ENCODE peak calls at places on chromosomes 2 and 18, in seven cellular contexts. One of them, this sample, is unnamed.

GRCh38 chr2:31002510-31002909 is 135.7 kb downstream of the GALNT14 start:
- DNase-seq in trophoblast cell: no peak
- DNase-seq in neuronal stem cell: no peak
- DNase-seq in H1: no peak
- DNase-seq in mesendoderm: no peak
- DNase-seq in mesenchymal stem cell: no peak
- DNase-seq in IMR-90: no peak
- DNase-seq in this sample: no peak

GRCh38 chr18:10285283-10285640 is 169.2 kb upstream of the APCDD1 start:
- DNase-seq in trophoblast cell: no peak
- DNase-seq in mesenchymal stem cell: no peak
- DNase-seq in H1: no peak
- DNase-seq in neuronal stem cell: no peak
- DNase-seq in IMR-90: no peak
- DNase-seq in mesendoderm: no peak
- DNase-seq in this sample: no peak

GRCh38 chr2:233081232-233081730 is 21.1 kb downstream of the INPP5D start:
- DNase-seq in mesenchymal stem cell: no peak
- DNase-seq in mesendoderm: no peak
- DNase-seq in trophoblast cell: no peak
- DNase-seq in IMR-90: no peak
- DNase-seq in H1: no peak
- DNase-seq in neuronal stem cell: no peak
- DNase-seq in this sample: no peak

GRCh38 chr2:126359494-126359893 is 296.5 kb upstream of the GYPC start:
- DNase-seq in H1: no peak
- DNase-seq in trophoblast cell: no peak
- DNase-seq in IMR-90: peak
- DNase-seq in neuronal stem cell: no peak
- DNase-seq in mesenchymal stem cell: peak
- DNase-seq in mesendoderm: peak
- DNase-seq in this sample: no peak

GRCh38 chr18:27970321-27970720 is 206.6 kb downstream of the CDH2 start:
- DNase-seq in neuronal stem cell: no peak
- DNase-seq in IMR-90: no peak
- DNase-seq in trophoblast cell: no peak
- DNase-seq in mesendoderm: no peak
- DNase-seq in H1: no peak
- DNase-seq in mesenchymal stem cell: no peak
- DNase-seq in this sample: no peak

GRCh38 chr2:201228271-201228911 is 31.9 kb upstream of the CASP8 start:
- DNase-seq in IMR-90: no peak
- DNase-seq in neuronal stem cell: no peak
- DNase-seq in H1: no peak
- DNase-seq in trophoblast cell: no peak
- DNase-seq in mesendoderm: peak
- DNase-seq in mesenchymal stem cell: peak
- DNase-seq in this sample: no peak

GRCh38 chr18:79681484-79682387 is 2.1 kb downstream of the CTDP1 start:
- DNase-seq in mesenchymal stem cell: no peak
- DNase-seq in neuronal stem cell: no peak
- DNase-seq in H1: no peak
- DNase-seq in trophoblast cell: no peak
- DNase-seq in mesendoderm: no peak
- DNase-seq in IMR-90: no peak
- DNase-seq in this sample: no peak

GRCh38 chr2:214465386-214466146 is 54.7 kb downstream of the VWC2L start:
- DNase-seq in neuronal stem cell: no peak
- DNase-seq in IMR-90: peak
- DNase-seq in mesendoderm: peak
- DNase-seq in trophoblast cell: peak
- DNase-seq in mesenchymal stem cell: peak
- DNase-seq in H1: no peak
- DNase-seq in this sample: no peak

GRCh38 chr2:66478729-66479316 is 43.9 kb downstream of the MEIS1 start:
- DNase-seq in IMR-90: no peak
- DNase-seq in trophoblast cell: no peak
- DNase-seq in neuronal stem cell: no peak
- DNase-seq in mesenchymal stem cell: no peak
- DNase-seq in mesendoderm: no peak
- DNase-seq in H1: no peak
- DNase-seq in this sample: no peak

GRCh38 chr2:96342085-96342484 is 6.5 kb downstream of the NCAPH start:
- DNase-seq in trophoblast cell: no peak
- DNase-seq in IMR-90: peak
- DNase-seq in H1: no peak
- DNase-seq in mesenchymal stem cell: peak
- DNase-seq in neuronal stem cell: no peak
- DNase-seq in mesendoderm: no peak
- DNase-seq in this sample: no peak

GRCh38 chr18:57710226-57710625 is 88.6 kb upstream of the NARS1 start:
- DNase-seq in trophoblast cell: no peak
- DNase-seq in IMR-90: no peak
- DNase-seq in mesendoderm: no peak
- DNase-seq in H1: no peak
- DNase-seq in mesenchymal stem cell: no peak
- DNase-seq in neuronal stem cell: no peak
- DNase-seq in this sample: no peak

GRCh38 chr2:71851094-71851755 is 296.4 kb downstream of the CYP26B1 start:
- DNase-seq in neuronal stem cell: no peak
- DNase-seq in trophoblast cell: no peak
- DNase-seq in mesendoderm: no peak
- DNase-seq in mesenchymal stem cell: no peak
- DNase-seq in H1: no peak
- DNase-seq in IMR-90: no peak
- DNase-seq in this sample: peak

GRCh38 chr2:105771841-105772240 is 27.1 kb downstream of the NCK2 start:
- DNase-seq in IMR-90: no peak
- DNase-seq in H1: no peak
- DNase-seq in neuronal stem cell: no peak
- DNase-seq in mesendoderm: no peak
- DNase-seq in trophoblast cell: no peak
- DNase-seq in mesenchymal stem cell: peak
- DNase-seq in this sample: no peak

GRCh38 chr2:43179947-43180346 is 46.5 kb downstream of the ZFP36L2 start:
- DNase-seq in mesendoderm: peak
- DNase-seq in trophoblast cell: no peak
- DNase-seq in IMR-90: no peak
- DNase-seq in mesenchymal stem cell: no peak
- DNase-seq in neuronal stem cell: no peak
- DNase-seq in H1: peak
- DNase-seq in this sample: peak

GRCh38 chr2:135189148-135189547 is 137.1 kb downstream of the RAB3GAP1 start:
- DNase-seq in mesenchymal stem cell: no peak
- DNase-seq in neuronal stem cell: no peak
- DNase-seq in IMR-90: no peak
- DNase-seq in mesendoderm: no peak
- DNase-seq in H1: no peak
- DNase-seq in trophoblast cell: no peak
- DNase-seq in this sample: no peak

GRCh38 chr2:66919286-66919685 is 477.8 kb upstream of the ETAA1 start:
- DNase-seq in IMR-90: no peak
- DNase-seq in H1: no peak
- DNase-seq in neuronal stem cell: no peak
- DNase-seq in mesenchymal stem cell: no peak
- DNase-seq in mesendoderm: peak
- DNase-seq in trophoblast cell: no peak
- DNase-seq in this sample: no peak

GRCh38 chr2:169049142-169049541 is 18.0 kb upstream of the ABCB11 start:
- DNase-seq in mesenchymal stem cell: no peak
- DNase-seq in trophoblast cell: no peak
- DNase-seq in H1: no peak
- DNase-seq in mesendoderm: no peak
- DNase-seq in neuronal stem cell: no peak
- DNase-seq in IMR-90: no peak
- DNase-seq in this sample: no peak

GRCh38 chr2:169046440-169047151 is 15.5 kb upstream of the ABCB11 start:
- DNase-seq in trophoblast cell: peak
- DNase-seq in mesenchymal stem cell: no peak
- DNase-seq in mesendoderm: no peak
- DNase-seq in H1: no peak
- DNase-seq in IMR-90: no peak
- DNase-seq in neuronal stem cell: no peak
- DNase-seq in this sample: no peak

GRCh38 chr2:169042856-169043255 is 11.7 kb upstream of the ABCB11 start:
- DNase-seq in neuronal stem cell: no peak
- DNase-seq in H1: no peak
- DNase-seq in mesendoderm: no peak
- DNase-seq in mesenchymal stem cell: no peak
- DNase-seq in IMR-90: no peak
- DNase-seq in trophoblast cell: no peak
- DNase-seq in this sample: no peak

GRCh38 chr2:169050476-169051240 is 18.7 kb upstream of the DHRS9 start:
- DNase-seq in mesendoderm: peak
- DNase-seq in IMR-90: no peak
- DNase-seq in H1: no peak
- DNase-seq in trophoblast cell: no peak
- DNase-seq in neuronal stem cell: no peak
- DNase-seq in mesenchymal stem cell: no peak
- DNase-seq in this sample: no peak

DNA sequence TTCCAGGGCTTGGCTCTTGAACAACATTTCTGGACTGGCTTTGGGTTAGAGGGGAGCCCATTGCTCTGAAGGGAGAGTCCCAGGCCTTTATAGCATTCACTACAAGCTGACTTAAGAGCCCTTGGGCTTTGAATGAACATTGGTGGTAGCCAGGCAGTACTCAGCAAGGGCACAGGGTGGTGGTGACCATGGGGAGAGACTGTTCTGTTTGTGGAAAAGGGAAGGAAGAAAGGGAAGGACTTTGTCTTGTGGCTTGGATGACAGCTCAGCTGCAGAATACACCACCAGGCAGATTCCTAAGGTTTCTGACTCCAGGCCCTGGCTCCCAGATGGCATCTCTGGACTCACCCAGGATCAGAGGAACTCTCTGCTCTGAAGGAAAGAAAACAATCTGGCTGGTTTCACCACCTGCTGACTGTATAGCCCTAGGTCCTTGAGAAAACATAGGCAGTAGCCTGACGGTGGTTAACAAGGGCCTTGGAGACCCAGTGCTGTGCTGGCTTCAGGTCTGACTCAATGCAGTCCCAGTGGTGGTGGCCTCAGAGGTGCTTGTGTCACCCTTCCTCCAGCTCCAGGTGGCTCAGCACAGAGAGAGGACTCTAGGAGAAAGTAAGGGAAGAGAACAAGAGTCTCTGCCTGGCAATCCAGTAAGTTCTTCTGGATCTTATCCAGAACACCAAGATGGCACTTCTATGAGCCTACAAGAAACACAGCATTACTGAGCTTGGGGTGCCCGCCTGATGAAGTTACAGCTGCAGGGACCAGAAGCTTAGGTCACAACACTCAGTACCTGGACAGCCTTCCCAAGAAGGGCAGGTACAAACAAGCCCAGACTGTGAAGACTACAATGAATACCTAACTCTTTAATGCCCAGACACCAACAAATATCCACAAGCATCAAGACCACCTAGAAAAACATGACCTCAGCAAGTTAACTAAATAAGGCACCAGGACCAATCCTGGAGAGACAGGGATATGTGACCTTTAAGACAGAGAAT is 16.4 kb upstream of the ABCB11 start:
- DNase-seq in mesendoderm: no peak
- DNase-seq in H1: no peak
- DNase-seq in trophoblast cell: no peak
- DNase-seq in neuronal stem cell: no peak
- DNase-seq in mesenchymal stem cell: no peak
- DNase-seq in IMR-90: no peak
- DNase-seq in this sample: no peak
- H4K8ac ChIP-seq in mesendoderm: no peak
- H4K8ac ChIP-seq in H1: no peak
- H4K8ac ChIP-seq in trophoblast cell: no peak
- H4K8ac ChIP-seq in neuronal stem cell: no peak
- H4K8ac ChIP-seq in mesenchymal stem cell: no peak
- H4K8ac ChIP-seq in IMR-90: no peak
- H4K8ac ChIP-seq in this sample: no peak

DNA sequence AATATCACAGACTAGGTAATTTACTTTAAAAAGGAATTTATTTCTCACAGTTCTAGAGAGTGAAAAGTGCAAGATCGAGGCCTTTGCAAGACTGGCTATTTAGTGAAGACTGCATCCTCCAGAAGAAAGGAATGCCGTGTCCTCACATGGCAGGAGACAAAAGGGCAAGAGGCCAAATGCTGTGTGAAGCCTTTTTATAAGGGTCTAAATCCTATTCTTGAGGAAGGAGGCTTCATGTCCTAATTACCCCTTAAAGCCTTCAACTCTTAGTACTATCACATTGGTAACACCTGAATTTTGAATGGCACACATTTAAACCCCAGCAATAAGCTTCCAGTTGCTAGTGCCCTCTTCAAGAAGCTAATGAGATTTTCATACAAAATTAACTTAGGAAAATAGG is 1882.3 kb upstream of the PIK3C3 start:
- DNase-seq in mesendoderm: no peak
- DNase-seq in trophoblast cell: no peak
- DNase-seq in mesenchymal stem cell: no peak
- DNase-seq in neuronal stem cell: peak
- DNase-seq in IMR-90: no peak
- DNase-seq in H1: no peak
- DNase-seq in this sample: no peak
- H4K8ac ChIP-seq in mesendoderm: no peak
- H4K8ac ChIP-seq in trophoblast cell: no peak
- H4K8ac ChIP-seq in mesenchymal stem cell: no peak
- H4K8ac ChIP-seq in neuronal stem cell: no peak
- H4K8ac ChIP-seq in IMR-90: no peak
- H4K8ac ChIP-seq in H1: no peak
- H4K8ac ChIP-seq in this sample: no peak

DNA sequence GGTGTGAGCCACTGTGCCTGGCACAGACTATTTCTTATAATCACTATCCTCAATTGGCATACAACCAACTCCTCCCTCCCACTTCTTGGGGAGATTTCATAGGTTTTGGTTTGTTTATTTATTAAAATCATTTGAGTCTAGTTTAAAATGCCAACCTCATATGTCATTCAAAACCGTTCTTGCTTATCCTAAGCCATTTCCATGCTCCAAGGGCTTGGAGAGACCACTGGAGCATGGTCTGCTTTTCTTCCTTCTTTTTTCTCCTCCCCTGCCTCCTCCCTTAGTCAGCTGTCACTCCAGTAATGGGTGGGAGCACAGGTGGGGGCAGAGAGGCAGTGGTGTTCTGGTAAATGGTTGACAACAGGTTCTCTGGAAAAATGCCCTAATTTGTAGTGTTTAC is 20.4 kb upstream of the KCNS3 start:
- DNase-seq in mesendoderm: no peak
- DNase-seq in neuronal stem cell: no peak
- DNase-seq in trophoblast cell: no peak
- DNase-seq in IMR-90: no peak
- DNase-seq in mesenchymal stem cell: no peak
- DNase-seq in H1: no peak
- DNase-seq in this sample: no peak
- H4K8ac ChIP-seq in mesendoderm: no peak
- H4K8ac ChIP-seq in neuronal stem cell: no peak
- H4K8ac ChIP-seq in trophoblast cell: no peak
- H4K8ac ChIP-seq in IMR-90: no peak
- H4K8ac ChIP-seq in mesenchymal stem cell: no peak
- H4K8ac ChIP-seq in H1: no peak
- H4K8ac ChIP-seq in this sample: peak

DNA sequence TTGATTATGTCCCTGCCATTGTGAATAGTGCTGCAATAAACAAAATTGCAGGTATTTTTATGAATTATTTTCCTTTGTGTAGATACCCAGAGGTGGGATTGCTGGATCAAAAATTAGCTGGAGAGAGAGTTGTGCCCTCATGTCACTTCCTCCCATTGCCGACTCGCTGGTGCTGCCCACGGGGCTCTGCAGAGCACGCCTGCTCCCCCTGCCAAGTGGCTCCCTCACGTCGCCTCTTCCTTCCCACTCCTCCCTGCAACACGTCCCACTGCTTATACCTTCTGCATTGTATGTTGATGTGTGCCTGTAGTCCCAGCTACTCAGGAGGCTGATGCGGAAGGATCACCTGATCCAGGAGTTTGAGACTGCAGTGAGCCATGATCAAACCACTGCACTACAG is 28.1 kb downstream of the PRELID3A start:
- DNase-seq in mesendoderm: no peak
- DNase-seq in IMR-90: no peak
- DNase-seq in mesenchymal stem cell: no peak
- DNase-seq in neuronal stem cell: no peak
- DNase-seq in trophoblast cell: no peak
- DNase-seq in H1: no peak
- DNase-seq in this sample: no peak
- H4K8ac ChIP-seq in mesendoderm: no peak
- H4K8ac ChIP-seq in IMR-90: no peak
- H4K8ac ChIP-seq in mesenchymal stem cell: no peak
- H4K8ac ChIP-seq in neuronal stem cell: no peak
- H4K8ac ChIP-seq in trophoblast cell: no peak
- H4K8ac ChIP-seq in H1: no peak
- H4K8ac ChIP-seq in this sample: no peak